ENCODE peak calls at places on chromosomes 11 and 22, in eight cellular contexts. One of them, this sample, is unnamed.

GRCh38 chr11:46279393-46280099 is 2.1 kb downstream of the CREB3L1 start:
- DNase-seq in fibroblast of lung: peak; percentile 81
- DNase-seq in GM06990: no peak
- DNase-seq in SK-N-SH: peak; percentile 55
- DNase-seq in RWPE1: no peak
- DNase-seq in gastrocnemius medialis: no peak
- DNase-seq in uterus: peak; percentile 77
- DNase-seq in OCI-LY7: no peak
- DNase-seq in this sample: no peak

GRCh38 chr22:27719535-27720227 is 81.9 kb downstream of the MN1 start:
- DNase-seq in fibroblast of lung: peak; percentile 39
- DNase-seq in uterus: no peak
- DNase-seq in gastrocnemius medialis: peak; percentile 90
- DNase-seq in RWPE1: peak; percentile 85
- DNase-seq in GM06990: no peak
- DNase-seq in SK-N-SH: no peak
- DNase-seq in OCI-LY7: peak; percentile 8
- DNase-seq in this sample: no peak

GRCh38 chr11:67301313-67301921 is 1.9 kb upstream of the SSH3 start:
- DNase-seq in RWPE1: no peak
- DNase-seq in GM06990: no peak
- DNase-seq in fibroblast of lung: no peak
- DNase-seq in SK-N-SH: no peak
- DNase-seq in uterus: no peak
- DNase-seq in OCI-LY7: no peak
- DNase-seq in gastrocnemius medialis: peak; percentile 12
- DNase-seq in this sample: no peak

GRCh38 chr11:123603666-123604065 is 50.8 kb downstream of the SCN3B start:
- DNase-seq in SK-N-SH: no peak
- DNase-seq in RWPE1: no peak
- DNase-seq in uterus: no peak
- DNase-seq in gastrocnemius medialis: no peak
- DNase-seq in fibroblast of lung: no peak
- DNase-seq in OCI-LY7: no peak
- DNase-seq in GM06990: no peak
- DNase-seq in this sample: no peak

GRCh38 chr11:56716379-56716854 is 17.5 kb downstream of the OR9G1 start:
- DNase-seq in RWPE1: peak; percentile 7
- DNase-seq in OCI-LY7: no peak
- DNase-seq in uterus: no peak
- DNase-seq in gastrocnemius medialis: no peak
- DNase-seq in SK-N-SH: no peak
- DNase-seq in GM06990: no peak
- DNase-seq in fibroblast of lung: no peak
- DNase-seq in this sample: no peak

GRCh38 chr11:30585067-30585891 is 874 bp downstream of the MPPED2 start:
- DNase-seq in RWPE1: no peak
- DNase-seq in SK-N-SH: peak; percentile 79
- DNase-seq in gastrocnemius medialis: no peak
- DNase-seq in uterus: peak; percentile 49
- DNase-seq in fibroblast of lung: no peak
- DNase-seq in GM06990: no peak
- DNase-seq in OCI-LY7: no peak
- DNase-seq in this sample: peak; percentile 15

GRCh38 chr11:104522650-104523049 is 358.7 kb upstream of the PDGFD start:
- DNase-seq in OCI-LY7: no peak
- DNase-seq in RWPE1: no peak
- DNase-seq in GM06990: no peak
- DNase-seq in fibroblast of lung: peak; percentile 30
- DNase-seq in gastrocnemius medialis: no peak
- DNase-seq in uterus: no peak
- DNase-seq in SK-N-SH: peak; percentile 25
- DNase-seq in this sample: no peak

GRCh38 chr11:15773024-15773423 is 583.3 kb downstream of the SOX6 start:
- DNase-seq in OCI-LY7: no peak
- DNase-seq in RWPE1: no peak
- DNase-seq in GM06990: no peak
- DNase-seq in fibroblast of lung: no peak
- DNase-seq in gastrocnemius medialis: no peak
- DNase-seq in SK-N-SH: no peak
- DNase-seq in uterus: no peak
- DNase-seq in this sample: no peak

GRCh38 chr11:119481021-119481666 is 58.2 kb upstream of the THY1 start:
- DNase-seq in uterus: peak; percentile 75
- DNase-seq in GM06990: peak; percentile 79
- DNase-seq in fibroblast of lung: peak; percentile 89
- DNase-seq in OCI-LY7: peak; percentile 58
- DNase-seq in SK-N-SH: peak; percentile 92
- DNase-seq in gastrocnemius medialis: peak; percentile 68
- DNase-seq in RWPE1: peak; percentile 87
- DNase-seq in this sample: peak; percentile 80

GRCh38 chr11:536841-537621 is at the start of gene LRRC56:
- DNase-seq in GM06990: peak; percentile 96
- DNase-seq in OCI-LY7: peak; percentile 96
- DNase-seq in gastrocnemius medialis: peak; percentile 63
- DNase-seq in fibroblast of lung: peak; percentile 73
- DNase-seq in SK-N-SH: no peak
- DNase-seq in uterus: peak; percentile 60
- DNase-seq in RWPE1: peak; percentile 90
- DNase-seq in this sample: peak; percentile 93

GRCh38 chr11:68541983-68542382 is 81.4 kb downstream of the PPP6R3 start:
- DNase-seq in fibroblast of lung: peak; percentile 28
- DNase-seq in GM06990: no peak
- DNase-seq in RWPE1: no peak
- DNase-seq in gastrocnemius medialis: no peak
- DNase-seq in OCI-LY7: no peak
- DNase-seq in SK-N-SH: no peak
- DNase-seq in uterus: no peak
- DNase-seq in this sample: no peak

GRCh38 chr11:44505591-44506054 is 59.8 kb upstream of the CD82 start:
- DNase-seq in SK-N-SH: no peak
- DNase-seq in gastrocnemius medialis: no peak
- DNase-seq in OCI-LY7: no peak
- DNase-seq in fibroblast of lung: peak; percentile 71
- DNase-seq in RWPE1: no peak
- DNase-seq in GM06990: no peak
- DNase-seq in uterus: no peak
- DNase-seq in this sample: no peak

GRCh38 chr11:18010271-18010670 is 2.6 kb downstream of the SERGEF start:
- DNase-seq in SK-N-SH: no peak
- DNase-seq in fibroblast of lung: no peak
- DNase-seq in uterus: no peak
- DNase-seq in OCI-LY7: peak; percentile 19
- DNase-seq in GM06990: no peak
- DNase-seq in RWPE1: no peak
- DNase-seq in gastrocnemius medialis: no peak
- DNase-seq in this sample: peak; percentile 8

GRCh38 chr22:25928038-25928437 is 186.1 kb downstream of the MYO18B start:
- DNase-seq in SK-N-SH: no peak
- DNase-seq in RWPE1: no peak
- DNase-seq in OCI-LY7: no peak
- DNase-seq in GM06990: no peak
- DNase-seq in gastrocnemius medialis: no peak
- DNase-seq in uterus: no peak
- DNase-seq in fibroblast of lung: no peak
- DNase-seq in this sample: no peak

GRCh38 chr11:105357146-105357545 is 217.6 kb upstream of the CARD18 start:
- DNase-seq in RWPE1: no peak
- DNase-seq in uterus: no peak
- DNase-seq in SK-N-SH: no peak
- DNase-seq in GM06990: no peak
- DNase-seq in gastrocnemius medialis: no peak
- DNase-seq in OCI-LY7: no peak
- DNase-seq in fibroblast of lung: no peak
- DNase-seq in this sample: no peak

GRCh38 chr22:48804811-48805301 is 1022.8 kb downstream of the BRD1 start:
- DNase-seq in RWPE1: no peak
- DNase-seq in GM06990: no peak
- DNase-seq in SK-N-SH: no peak
- DNase-seq in OCI-LY7: no peak
- DNase-seq in gastrocnemius medialis: no peak
- DNase-seq in fibroblast of lung: peak; percentile 1
- DNase-seq in uterus: no peak
- DNase-seq in this sample: no peak

GRCh38 chr22:36221799-36222751 is 17.3 kb downstream of the APOL2 start:
- DNase-seq in GM06990: no peak
- DNase-seq in OCI-LY7: peak; percentile 64
- DNase-seq in RWPE1: no peak
- DNase-seq in SK-N-SH: peak; percentile 57
- DNase-seq in fibroblast of lung: peak; percentile 58
- DNase-seq in gastrocnemius medialis: peak; percentile 40
- DNase-seq in uterus: no peak
- DNase-seq in this sample: peak; percentile 67

GRCh38 chr11:131674051-131674755 is 303.8 kb downstream of the NTM start:
- DNase-seq in uterus: no peak
- DNase-seq in gastrocnemius medialis: peak; percentile 40
- DNase-seq in RWPE1: peak; percentile 53
- DNase-seq in fibroblast of lung: peak; percentile 92
- DNase-seq in GM06990: peak; percentile 52
- DNase-seq in OCI-LY7: peak; percentile 44
- DNase-seq in SK-N-SH: peak; percentile 80
- DNase-seq in this sample: peak; percentile 69

DNA sequence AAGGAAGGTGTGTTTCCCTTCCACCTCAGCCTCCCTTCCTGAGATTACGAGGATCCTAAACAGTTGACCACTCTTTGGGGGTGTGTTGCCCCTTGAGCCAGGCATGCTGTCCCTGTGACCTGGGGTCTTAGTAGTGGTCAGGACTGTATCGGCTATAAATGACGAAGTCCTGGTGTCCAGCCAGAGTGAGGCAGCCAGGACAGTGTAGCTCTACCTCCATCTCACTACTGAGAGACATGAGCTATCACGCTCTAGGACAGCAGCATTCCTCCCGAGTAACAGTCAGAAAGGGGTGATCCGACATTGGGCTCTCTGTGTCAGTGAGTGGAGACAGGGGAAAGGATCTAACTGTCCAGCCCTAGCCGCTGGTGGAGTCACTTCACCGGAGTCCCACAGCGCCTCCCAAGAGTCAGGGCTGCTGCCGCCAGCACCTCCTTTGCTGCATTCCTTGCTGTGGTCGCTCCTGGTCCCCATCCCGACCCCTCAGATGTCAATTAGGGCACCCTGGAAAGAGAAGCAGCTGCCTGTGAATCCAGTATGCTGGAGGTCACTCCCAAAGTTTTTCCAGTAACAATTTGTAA is 3.3 kb upstream of the B3GNT6 start:
- DNase-seq in gastrocnemius medialis: no peak
- DNase-seq in SK-N-SH: no peak
- DNase-seq in uterus: no peak
- DNase-seq in RWPE1: no peak
- DNase-seq in GM06990: no peak
- DNase-seq in fibroblast of lung: no peak
- DNase-seq in OCI-LY7: no peak
- DNase-seq in this sample: no peak
- TF ChIP-seq CTCF in gastrocnemius medialis: no peak
- TF ChIP-seq CTCF in SK-N-SH: no peak
- TF ChIP-seq CTCF in uterus: no peak
- TF ChIP-seq CTCF in RWPE1: no peak
- TF ChIP-seq CTCF in GM06990: no peak
- TF ChIP-seq CTCF in fibroblast of lung: no peak
- TF ChIP-seq CTCF in OCI-LY7: no peak
- TF ChIP-seq CTCF in this sample: no peak

DNA sequence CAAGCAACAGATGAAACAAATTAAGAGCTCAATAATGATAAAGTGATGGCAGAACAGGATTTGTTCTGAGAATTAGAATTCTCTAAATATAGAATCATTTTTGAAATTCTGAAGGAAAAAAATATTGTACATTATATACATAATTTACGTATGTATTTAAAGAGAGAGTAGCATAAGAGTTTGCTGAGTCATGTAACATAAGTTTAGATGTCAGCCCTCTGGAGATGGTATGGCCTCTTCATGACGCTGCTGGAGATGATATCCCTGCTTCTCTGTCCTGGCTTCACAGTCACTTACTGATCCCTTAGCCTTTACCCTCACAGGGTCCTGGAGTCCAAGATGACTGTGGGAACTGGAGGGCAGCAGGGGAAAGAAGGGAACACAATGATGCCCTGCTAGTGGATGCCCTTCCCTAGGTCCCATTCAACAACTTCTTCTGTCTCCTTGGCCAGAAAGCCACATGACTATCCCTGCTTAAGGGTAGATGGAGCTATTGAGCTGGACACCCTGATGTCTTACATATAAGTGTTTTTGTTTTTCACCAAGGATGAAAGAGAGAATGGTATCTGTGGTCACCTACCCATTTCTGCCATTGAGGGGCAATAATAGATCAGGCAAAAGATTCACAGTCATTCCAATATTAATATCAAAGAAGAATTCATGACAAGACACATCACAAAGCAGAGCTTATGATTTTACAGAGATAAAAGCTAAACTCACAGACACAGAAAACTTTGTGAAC is 753.1 kb downstream of the TBC1D22A start:
- DNase-seq in uterus: no peak
- DNase-seq in fibroblast of lung: no peak
- DNase-seq in GM06990: no peak
- DNase-seq in RWPE1: no peak
- DNase-seq in SK-N-SH: no peak
- DNase-seq in gastrocnemius medialis: no peak
- DNase-seq in OCI-LY7: peak; percentile 17
- DNase-seq in this sample: no peak
- TF ChIP-seq CTCF in uterus: no peak
- TF ChIP-seq CTCF in fibroblast of lung: no peak
- TF ChIP-seq CTCF in GM06990: no peak
- TF ChIP-seq CTCF in RWPE1: no peak
- TF ChIP-seq CTCF in SK-N-SH: peak; percentile 11
- TF ChIP-seq CTCF in gastrocnemius medialis: no peak
- TF ChIP-seq CTCF in OCI-LY7: peak; percentile 60
- TF ChIP-seq CTCF in this sample: no peak

DNA sequence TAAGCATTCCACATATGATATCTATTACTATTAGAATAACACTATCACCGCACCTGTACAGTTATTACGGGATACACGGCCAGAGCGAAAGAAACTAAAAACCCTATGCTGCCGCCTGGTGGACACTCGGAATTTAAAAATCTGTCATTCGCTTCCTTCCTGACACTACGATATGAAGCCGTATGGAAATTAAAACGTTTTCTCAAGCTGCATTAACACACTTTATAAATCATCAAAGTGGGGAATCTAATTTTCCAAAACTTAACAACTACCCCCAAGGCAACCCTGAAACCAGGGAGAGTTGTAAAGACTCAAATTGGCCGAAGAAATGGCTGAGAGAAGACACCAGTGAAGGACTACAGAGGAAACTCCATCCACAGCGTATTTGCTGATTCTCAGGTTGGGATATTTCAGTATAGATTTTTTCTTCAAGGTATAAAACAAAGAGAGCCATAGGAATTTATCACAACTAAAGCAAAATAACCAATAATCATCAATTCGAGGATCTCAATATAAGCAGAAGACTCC is 1.4 kb downstream of the CCDC73 start:
- DNase-seq in gastrocnemius medialis: peak; percentile 13
- DNase-seq in GM06990: no peak
- DNase-seq in RWPE1: peak; percentile 48
- DNase-seq in uterus: peak; percentile 60
- DNase-seq in fibroblast of lung: peak; percentile 12
- DNase-seq in OCI-LY7: peak; percentile 56
- DNase-seq in SK-N-SH: peak; percentile 39
- DNase-seq in this sample: peak; percentile 83
- TF ChIP-seq CTCF in gastrocnemius medialis: peak; percentile 48
- TF ChIP-seq CTCF in GM06990: peak; percentile 72
- TF ChIP-seq CTCF in RWPE1: peak; percentile 81
- TF ChIP-seq CTCF in uterus: peak; percentile 76
- TF ChIP-seq CTCF in fibroblast of lung: peak; percentile 90
- TF ChIP-seq CTCF in OCI-LY7: peak; percentile 94
- TF ChIP-seq CTCF in SK-N-SH: peak; percentile 84
- TF ChIP-seq CTCF in this sample: peak; percentile 96

GRCh38 chr11:59207988-59208432 is 4.7 kb downstream of the MPEG1 start:
- DNase-seq in uterus: peak; percentile 56
- DNase-seq in fibroblast of lung: peak; percentile 94
- DNase-seq in OCI-LY7: peak; percentile 68
- DNase-seq in gastrocnemius medialis: no peak
- DNase-seq in GM06990: peak; percentile 57
- DNase-seq in RWPE1: peak; percentile 52
- DNase-seq in SK-N-SH: peak; percentile 24
- DNase-seq in this sample: peak; percentile 50
- TF ChIP-seq CTCF in uterus: peak; percentile 81
- TF ChIP-seq CTCF in fibroblast of lung: peak; percentile 84
- TF ChIP-seq CTCF in OCI-LY7: peak; percentile 89
- TF ChIP-seq CTCF in gastrocnemius medialis: peak; percentile 64
- TF ChIP-seq CTCF in GM06990: peak; percentile 61
- TF ChIP-seq CTCF in RWPE1: peak; percentile 84
- TF ChIP-seq CTCF in SK-N-SH: peak; percentile 67
- TF ChIP-seq CTCF in this sample: peak; percentile 71

This sample was measured in activated CD8-positive, alpha-beta T cell treated with anti-CD3 and anti-CD28 coated beads for 36 hours.